ENCODE peak calls at places on chromosomes 16 and 17, in six cellular contexts. F is GM12891, Z is HCT116, X is tibial nerve, R is endothelial cell of umbilical vein, B is prostate gland. P is an unnamed sample.
A peak's percentile ranks its signal among the peaks of the same experiment; 100 is the strongest.

GRCh38 chr16:50207652-50208051 is 54.5 kb downstream of the TENT4B start:
- DNase-seq in F (no peak), Z (no peak), X (no peak), R (peak; percentile 62), B (no peak), P (no peak)

GRCh38 chr16:309476-309875 is 26.5 kb downstream of the PDIA2 start:
- DNase-seq in F (no peak), Z (no peak), X (no peak), R (no peak), B (no peak), P (no peak)

GRCh38 chr17:51572115-51572514 is 311.8 kb downstream of the UTP18 start:
- DNase-seq in F (no peak), Z (no peak), X (no peak), R (no peak), B (no peak), P (no peak)

GRCh38 chr17:40622509-40622928 is 25.1 kb downstream of the SMARCE1 start:
- DNase-seq in F (no peak), Z (no peak), X (no peak), R (no peak), B (no peak), P (no peak)

GRCh38 chr17:32523017-32523680 is 36.4 kb downstream of the CDK5R1 start:
- DNase-seq in F (no peak), Z (no peak), X (no peak), R (no peak), B (no peak), P (no peak)

GRCh38 chr16:55052335-55053070 is 121.8 kb downstream of the IRX5 start:
- DNase-seq in F (no peak), Z (no peak), X (no peak), R (no peak), B (no peak), P (no peak)

GRCh38 chr16:4954714-4955113 is 3.4 kb upstream of the SEC14L5 start:
- DNase-seq in F (no peak), Z (no peak), X (no peak), R (no peak), B (no peak), P (no peak)

GRCh38 chr17:83055911-83056582 is 23.4 kb upstream of the METRNL start:
- DNase-seq in F (no peak), Z (no peak), X (peak; percentile 9), R (peak; percentile 43), B (no peak), P (peak; percentile 77)

GRCh38 chr17:40564195-40564882 is 933 bp downstream of the CCR7 start:
- DNase-seq in F (no peak), Z (no peak), X (no peak), R (no peak), B (no peak), P (no peak)

GRCh38 chr17:14396542-14396941 is 95.7 kb downstream of the HS3ST3B1 start:
- DNase-seq in F (no peak), Z (no peak), X (no peak), R (no peak), B (no peak), P (no peak)

GRCh38 chr16:85216522-85217375 is 104.5 kb upstream of the CIBAR2 start:
- DNase-seq in F (no peak), Z (no peak), X (no peak), R (no peak), B (no peak), P (no peak)

GRCh38 chr17:27595208-27595607 is 35.8 kb upstream of the LGALS9 start:
- DNase-seq in F (no peak), Z (no peak), X (no peak), R (no peak), B (no peak), P (no peak)

GRCh38 chr16:86143666-86144065 is 244.7 kb downstream of the IRF8 start:
- DNase-seq in F (no peak), Z (no peak), X (no peak), R (no peak), B (no peak), P (no peak)

GRCh38 chr17:32111141-32111771 is 31.0 kb upstream of the RHOT1 start:
- DNase-seq in F (no peak), Z (no peak), X (peak; percentile 30), R (peak; percentile 75), B (peak; percentile 32), P (no peak)

GRCh38 chr17:2433696-2434095 is 32.8 kb upstream of the MNT start:
- DNase-seq in F (no peak), Z (no peak), X (no peak), R (no peak), B (no peak), P (peak; percentile 24)

GRCh38 chr16:31393056-31393455 is at the start of gene ITGAD:
- DNase-seq in F (no peak), Z (no peak), X (no peak), R (no peak), B (no peak), P (no peak)

GRCh38 chr17:66002807-66003206 is 189.1 kb downstream of the CEP112 start:
- DNase-seq in F (no peak), Z (no peak), X (no peak), R (peak; percentile 32), B (no peak), P (no peak)

GRCh38 chr16:89096768-89097527 is 3.3 kb downstream of the ACSF3 start:
- DNase-seq in F (no peak), Z (no peak), X (no peak), R (no peak), B (no peak), P (no peak)

GRCh38 chr16:87692756-87693155 is 73.0 kb downstream of the KLHDC4 start:
- DNase-seq in F (no peak), Z (no peak), X (no peak), R (no peak), B (no peak), P (no peak)

GRCh38 chr16:48385272-48385953 is at the start of gene SIAH1:
- DNase-seq in F (peak; percentile 86), Z (no peak), X (peak; percentile 82), R (peak; percentile 81), B (peak; percentile 81), P (peak; percentile 76)
- TF ChIP-seq POLR2A in F (peak; percentile 71), Z (peak; percentile 59), X (peak; percentile 85), R (peak; percentile 77), B (peak; percentile 53), P (peak; percentile 83)

GRCh38 chr16:1975432-1976215 is 3.8 kb downstream of the TBL3 start:
- DNase-seq in F (no peak), Z (no peak), X (no peak), R (no peak), B (no peak), P (no peak)

GRCh38 chr16:1973461-1974156 is 1.8 kb downstream of the TBL3 start:
- DNase-seq in F (no peak), Z (no peak), X (no peak), R (no peak), B (no peak), P (no peak)

GRCh38 chr16:1976216-1976520 is 4.3 kb downstream of the TBL3 start:
- DNase-seq in F (no peak), Z (no peak), X (no peak), R (no peak), B (no peak), P (no peak)

GRCh38 chr16:1972490-1972877 is 631 bp downstream of the TBL3 start:
- DNase-seq in F (no peak), Z (no peak), X (no peak), R (no peak), B (no peak), P (no peak)

GRCh38 chr16:1974157-1975070 is 2.6 kb downstream of the TBL3 start:
- DNase-seq in F (no peak), Z (no peak), X (no peak), R (no peak), B (no peak), P (no peak)
- TF ChIP-seq POLR2A in F (no peak), Z (no peak), X (no peak), R (no peak), B (no peak), P (no peak)

DNA sequence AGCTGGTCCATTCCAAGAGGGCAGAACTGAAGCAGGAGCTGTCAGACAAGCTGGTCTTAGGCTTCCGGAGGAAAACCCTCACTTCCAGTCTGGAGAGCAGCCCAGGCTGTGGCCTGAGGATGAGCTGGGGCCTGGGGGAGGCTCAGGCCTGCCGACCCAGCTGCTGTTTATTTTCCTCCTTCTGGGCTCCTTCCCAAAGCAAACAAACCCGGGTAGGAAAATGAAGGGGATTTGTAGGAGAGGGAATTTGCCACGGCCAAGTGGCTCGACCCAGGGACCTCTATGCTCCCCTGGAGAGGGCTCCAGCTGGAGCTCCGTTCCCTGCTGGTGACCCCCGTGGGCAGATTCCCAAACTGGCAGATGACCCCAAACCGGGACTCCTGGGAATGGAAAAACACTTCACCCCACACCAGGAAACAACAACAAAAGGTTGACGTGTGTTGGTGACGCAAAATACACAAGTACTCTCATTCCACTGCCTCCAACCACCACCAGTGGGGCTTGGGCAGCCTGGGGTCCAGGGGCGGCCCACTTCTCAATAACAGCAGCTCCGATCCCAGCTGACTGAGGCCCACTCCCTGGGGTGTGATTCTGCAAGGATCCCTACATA is 8.8 kb downstream of the JUP start:
- DNase-seq in F (no peak), Z (no peak), X (peak; percentile 57), R (peak; percentile 100), B (peak; percentile 64), P (peak; percentile 90)
- TF ChIP-seq POLR2A in F (no peak), Z (no peak), X (no peak), R (peak; percentile 65), B (no peak), P (no peak)

GRCh38 chr17:68200689-68201424 is 47.0 kb upstream of the AMZ2 start:
- DNase-seq in F (peak; percentile 42), Z (peak; percentile 58), X (peak; percentile 67), R (peak; percentile 80), B (peak; percentile 47), P (peak; percentile 95)

GRCh38 chr17:68204736-68205135 is 43.1 kb upstream of the AMZ2 start:
- DNase-seq in F (no peak), Z (no peak), X (no peak), R (no peak), B (no peak), P (peak; percentile 71)

GRCh38 chr17:68201425-68201785 is 46.4 kb upstream of the AMZ2 start:
- DNase-seq in F (no peak), Z (no peak), X (no peak), R (no peak), B (no peak), P (no peak)

GRCh38 chr17:68207651-68208253 is 40.1 kb upstream of the AMZ2 start:
- DNase-seq in F (no peak), Z (no peak), X (no peak), R (no peak), B (peak; percentile 3), P (no peak)

GRCh38 chr17:68205251-68205807 is 42.5 kb upstream of the AMZ2 start:
- DNase-seq in F (peak; percentile 84), Z (peak; percentile 78), X (peak; percentile 89), R (peak; percentile 88), B (peak; percentile 93), P (peak; percentile 96)
- TF ChIP-seq POLR2A in F (no peak), Z (peak; percentile 45), X (peak; percentile 80), R (peak; percentile 77), B (peak; percentile 87), P (peak; percentile 45)